ENCODE peak calls at places on chromosomes 1 and 21, in seven cellular contexts. One of them, this sample, is unnamed.
A peak's percentile ranks its signal among the peaks of the same experiment; 100 is the strongest.

GRCh38 chr1:170730443-170730842 is 66.5 kb downstream of the PRRX1 start:
- DNase-seq in CD8-positive, alpha-beta T cell: no peak
- DNase-seq in IMR-90: peak; percentile 49
- DNase-seq in HFFc6: no peak
- DNase-seq in cardiac muscle cell: peak; percentile 27
- DNase-seq in vagina: no peak
- DNase-seq in stomach: no peak
- DNase-seq in this sample: no peak

GRCh38 chr1:19577001-19577400 is 67.1 kb upstream of the NBL1 start:
- DNase-seq in CD8-positive, alpha-beta T cell: no peak
- DNase-seq in IMR-90: peak; percentile 11
- DNase-seq in HFFc6: no peak
- DNase-seq in cardiac muscle cell: peak; percentile 56
- DNase-seq in vagina: no peak
- DNase-seq in stomach: no peak
- DNase-seq in this sample: no peak

GRCh38 chr1:74467786-74468377 is 44.5 kb downstream of the LRRC53 start:
- DNase-seq in CD8-positive, alpha-beta T cell: no peak
- DNase-seq in IMR-90: peak; percentile 23
- DNase-seq in HFFc6: no peak
- DNase-seq in cardiac muscle cell: peak; percentile 48
- DNase-seq in vagina: no peak
- DNase-seq in stomach: no peak
- DNase-seq in this sample: no peak

GRCh38 chr1:91876040-91876470 is 9.9 kb downstream of the TGFBR3 start:
- DNase-seq in CD8-positive, alpha-beta T cell: peak; percentile 11
- DNase-seq in IMR-90: no peak
- DNase-seq in HFFc6: no peak
- DNase-seq in cardiac muscle cell: no peak
- DNase-seq in vagina: no peak
- DNase-seq in stomach: no peak
- DNase-seq in this sample: no peak

GRCh38 chr1:94648225-94649007 is 106.9 kb upstream of the F3 start:
- DNase-seq in CD8-positive, alpha-beta T cell: no peak
- DNase-seq in IMR-90: peak; percentile 100
- DNase-seq in HFFc6: peak; percentile 98
- DNase-seq in cardiac muscle cell: peak; percentile 97
- DNase-seq in vagina: no peak
- DNase-seq in stomach: peak; percentile 68
- DNase-seq in this sample: no peak

GRCh38 chr1:42750041-42750440 is 10.0 kb upstream of the CLDN19 start:
- DNase-seq in CD8-positive, alpha-beta T cell: no peak
- DNase-seq in IMR-90: no peak
- DNase-seq in HFFc6: no peak
- DNase-seq in cardiac muscle cell: no peak
- DNase-seq in vagina: no peak
- DNase-seq in stomach: peak; percentile 17
- DNase-seq in this sample: no peak

GRCh38 chr1:205783904-205784303 is 8.6 kb upstream of the RAB29 start:
- DNase-seq in CD8-positive, alpha-beta T cell: no peak
- DNase-seq in IMR-90: peak; percentile 48
- DNase-seq in HFFc6: no peak
- DNase-seq in cardiac muscle cell: peak; percentile 11
- DNase-seq in vagina: no peak
- DNase-seq in stomach: no peak
- DNase-seq in this sample: no peak

GRCh38 chr1:6134206-6134605 is 45.9 kb downstream of the CHD5 start:
- DNase-seq in CD8-positive, alpha-beta T cell: no peak
- DNase-seq in IMR-90: no peak
- DNase-seq in HFFc6: no peak
- DNase-seq in cardiac muscle cell: no peak
- DNase-seq in vagina: no peak
- DNase-seq in stomach: no peak
- DNase-seq in this sample: no peak

GRCh38 chr21:43995521-43996105 is 16.5 kb upstream of the TRAPPC10 start:
- DNase-seq in CD8-positive, alpha-beta T cell: no peak
- DNase-seq in IMR-90: no peak
- DNase-seq in HFFc6: no peak
- DNase-seq in cardiac muscle cell: no peak
- DNase-seq in vagina: no peak
- DNase-seq in stomach: no peak
- DNase-seq in this sample: no peak

GRCh38 chr1:229127301-229127700 is 143.6 kb upstream of the RAB4A start:
- DNase-seq in CD8-positive, alpha-beta T cell: no peak
- DNase-seq in IMR-90: peak; percentile 41
- DNase-seq in HFFc6: no peak
- DNase-seq in cardiac muscle cell: peak; percentile 54
- DNase-seq in vagina: no peak
- DNase-seq in stomach: peak; percentile 49
- DNase-seq in this sample: no peak

GRCh38 chr21:35366348-35367085 is 317.4 kb upstream of the RUNX1 start:
- DNase-seq in CD8-positive, alpha-beta T cell: no peak
- DNase-seq in IMR-90: peak; percentile 54
- DNase-seq in HFFc6: peak; percentile 6
- DNase-seq in cardiac muscle cell: peak; percentile 96
- DNase-seq in vagina: no peak
- DNase-seq in stomach: no peak
- DNase-seq in this sample: no peak

GRCh38 chr1:238642231-238642630 is 744.1 kb upstream of the CHRM3 start:
- DNase-seq in CD8-positive, alpha-beta T cell: no peak
- DNase-seq in IMR-90: peak; percentile 75
- DNase-seq in HFFc6: peak; percentile 64
- DNase-seq in cardiac muscle cell: peak; percentile 55
- DNase-seq in vagina: no peak
- DNase-seq in stomach: no peak
- DNase-seq in this sample: no peak

GRCh38 chr1:2558030-2558400 is 1.8 kb downstream of the TNFRSF14 start:
- DNase-seq in CD8-positive, alpha-beta T cell: no peak
- DNase-seq in IMR-90: no peak
- DNase-seq in HFFc6: no peak
- DNase-seq in cardiac muscle cell: no peak
- DNase-seq in vagina: no peak
- DNase-seq in stomach: no peak
- DNase-seq in this sample: no peak
- TF ChIP-seq CTCF in CD8-positive, alpha-beta T cell: no peak
- TF ChIP-seq CTCF in IMR-90: no peak
- TF ChIP-seq CTCF in HFFc6: no peak
- TF ChIP-seq CTCF in cardiac muscle cell: no peak
- TF ChIP-seq CTCF in vagina: no peak
- TF ChIP-seq CTCF in stomach: no peak
- TF ChIP-seq CTCF in this sample: no peak

GRCh38 chr1:22830131-22830566 is 119.5 kb downstream of the EPHB2 start:
- DNase-seq in CD8-positive, alpha-beta T cell: no peak
- DNase-seq in IMR-90: no peak
- DNase-seq in HFFc6: no peak
- DNase-seq in cardiac muscle cell: no peak
- DNase-seq in vagina: no peak
- DNase-seq in stomach: no peak
- DNase-seq in this sample: no peak
- TF ChIP-seq CTCF in CD8-positive, alpha-beta T cell: no peak
- TF ChIP-seq CTCF in IMR-90: no peak
- TF ChIP-seq CTCF in HFFc6: no peak
- TF ChIP-seq CTCF in cardiac muscle cell: no peak
- TF ChIP-seq CTCF in vagina: no peak
- TF ChIP-seq CTCF in stomach: no peak
- TF ChIP-seq CTCF in this sample: no peak

DNA sequence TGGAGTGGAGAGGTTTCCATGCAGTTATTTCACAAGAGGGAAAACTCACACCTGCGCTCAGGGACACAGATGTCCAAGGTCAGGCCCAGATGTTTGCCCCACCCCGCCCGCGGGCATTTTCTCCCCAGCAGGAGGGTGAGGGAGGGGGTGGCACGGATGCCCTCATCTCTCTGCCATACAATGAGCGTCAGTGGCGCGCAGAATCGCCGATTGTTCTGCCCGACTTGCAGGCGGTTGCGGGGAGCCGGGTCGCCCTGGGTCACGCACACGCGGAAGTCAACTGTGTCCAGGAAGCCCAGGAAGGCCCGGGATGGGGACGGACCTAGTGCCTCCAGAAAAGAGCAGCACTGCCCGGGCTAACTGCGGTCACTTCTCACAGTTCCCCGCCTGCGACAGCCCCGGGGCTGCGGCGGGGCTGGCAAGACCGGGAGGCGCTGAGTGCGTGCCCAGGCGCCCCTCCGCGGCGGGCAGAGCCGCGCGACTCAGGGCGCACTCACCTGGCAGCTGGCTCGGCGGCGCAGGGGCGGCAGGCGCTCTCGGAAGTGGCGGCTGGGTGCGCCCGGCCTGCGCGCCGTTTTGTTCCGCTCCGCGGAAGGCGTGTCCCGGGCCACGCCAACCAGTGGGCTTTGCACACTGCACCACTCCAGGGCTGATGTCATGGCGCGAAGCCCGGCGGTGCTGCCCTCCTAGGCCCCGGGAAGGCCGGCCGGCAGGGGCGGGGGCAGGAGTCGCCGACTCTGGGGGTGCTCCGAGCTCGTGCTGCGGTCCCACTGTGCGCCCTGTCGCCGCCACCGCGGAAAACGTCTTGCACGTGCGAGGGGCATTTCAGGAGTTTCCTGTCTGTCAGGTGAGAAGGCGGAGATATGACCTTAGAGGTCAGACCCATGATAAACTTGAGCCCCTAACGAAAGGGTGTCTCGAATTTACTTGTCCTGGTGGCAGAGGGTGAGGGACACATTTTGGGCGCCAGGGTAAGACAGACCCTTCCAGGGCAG is at the start of gene CSRP1:
- DNase-seq in CD8-positive, alpha-beta T cell: peak; percentile 51
- DNase-seq in IMR-90: peak; percentile 87
- DNase-seq in HFFc6: peak; percentile 75
- DNase-seq in cardiac muscle cell: peak; percentile 91
- DNase-seq in vagina: no peak
- DNase-seq in stomach: peak; percentile 90
- DNase-seq in this sample: no peak
- TF ChIP-seq CTCF in CD8-positive, alpha-beta T cell: no peak
- TF ChIP-seq CTCF in IMR-90: no peak
- TF ChIP-seq CTCF in HFFc6: peak; percentile 5
- TF ChIP-seq CTCF in cardiac muscle cell: no peak
- TF ChIP-seq CTCF in vagina: no peak
- TF ChIP-seq CTCF in stomach: no peak
- TF ChIP-seq CTCF in this sample: no peak

GRCh38 chr1:155324717-155325595 is 4.3 kb downstream of the RUSC1 start:
- DNase-seq in CD8-positive, alpha-beta T cell: no peak
- DNase-seq in IMR-90: peak; percentile 40
- DNase-seq in HFFc6: peak; percentile 40
- DNase-seq in cardiac muscle cell: peak; percentile 44
- DNase-seq in vagina: no peak
- DNase-seq in stomach: peak; percentile 65
- DNase-seq in this sample: peak; percentile 72
- TF ChIP-seq CTCF in CD8-positive, alpha-beta T cell: no peak
- TF ChIP-seq CTCF in IMR-90: peak; percentile 51
- TF ChIP-seq CTCF in HFFc6: peak; percentile 78
- TF ChIP-seq CTCF in cardiac muscle cell: peak; percentile 42
- TF ChIP-seq CTCF in vagina: no peak
- TF ChIP-seq CTCF in stomach: no peak
- TF ChIP-seq CTCF in this sample: peak; percentile 40

DNA sequence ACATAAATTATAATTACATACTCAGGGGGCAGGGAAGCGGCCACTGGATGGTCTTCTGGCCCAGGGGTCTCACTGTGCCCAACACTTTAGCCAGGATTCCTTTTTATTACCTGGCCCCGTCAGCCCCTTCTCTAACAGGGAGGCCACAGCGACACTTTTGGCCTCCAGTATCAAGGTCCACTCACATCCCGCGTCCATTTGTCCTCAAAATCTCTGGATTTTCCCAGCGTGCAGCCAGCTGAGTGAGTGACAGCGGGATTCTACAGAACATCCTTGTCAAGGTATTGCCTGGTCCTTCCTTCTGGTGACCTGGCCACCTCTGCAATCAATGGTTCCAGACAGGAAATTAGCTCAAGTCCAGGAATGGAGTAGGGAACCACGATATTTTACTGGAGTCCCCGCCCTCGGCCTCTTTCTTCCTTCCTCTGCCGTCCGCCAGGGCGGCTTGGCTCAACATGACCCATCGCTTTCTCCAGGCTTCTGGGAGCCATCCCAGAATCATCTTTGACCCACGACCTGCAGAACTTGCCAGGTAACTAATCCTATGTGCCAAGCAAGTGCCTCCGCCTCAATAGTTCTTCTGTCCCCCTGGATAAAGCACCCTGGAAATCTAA is 2.7 kb upstream of the COL6A2 start:
- DNase-seq in CD8-positive, alpha-beta T cell: no peak
- DNase-seq in IMR-90: no peak
- DNase-seq in HFFc6: no peak
- DNase-seq in cardiac muscle cell: no peak
- DNase-seq in vagina: no peak
- DNase-seq in stomach: no peak
- DNase-seq in this sample: no peak
- TF ChIP-seq CTCF in CD8-positive, alpha-beta T cell: no peak
- TF ChIP-seq CTCF in IMR-90: no peak
- TF ChIP-seq CTCF in HFFc6: no peak
- TF ChIP-seq CTCF in cardiac muscle cell: no peak
- TF ChIP-seq CTCF in vagina: no peak
- TF ChIP-seq CTCF in stomach: no peak
- TF ChIP-seq CTCF in this sample: no peak